ENCODE peak calls at places on chromosome 17, in eight cellular contexts. L, N, Z, E, H, Q, J and W are unnamed samples.

GRCh38 chr17:79991924-79992656 is 43.6 kb downstream of the TBC1D16 start:
- DNase-seq in N (peak), J (no peak), E (no peak), H (peak), L (no peak), Q (no peak), Z (peak), W (no peak)

GRCh38 chr17:80943346-80944145 is 48.1 kb upstream of the CHMP6 start:
- DNase-seq in E (no peak), N (no peak), Z (peak), J (no peak), H (no peak), L (no peak), Q (peak), W (no peak)

GRCh38 chr17:2055494-2056220 is 754 bp downstream of the HIC1 start:
- DNase-seq in J (no peak), Q (no peak), Z (no peak), N (peak), L (no peak), E (no peak), H (peak), W (no peak)

GRCh38 chr17:61583242-61583641 is 7.8 kb downstream of the NACA2 start:
- DNase-seq in N (no peak), J (peak), Q (no peak), E (no peak), Z (no peak), H (no peak), L (no peak), W (peak)

GRCh38 chr17:38734235-38734633 is 4.1 kb downstream of the CISD3 start:
- DNase-seq in Z (no peak), Q (no peak), N (no peak), H (no peak), E (no peak), J (no peak), L (no peak), W (no peak)

GRCh38 chr17:58268326-58268725 is 12.4 kb downstream of the MPO start:
- DNase-seq in J (no peak), N (no peak), H (no peak), Z (no peak), Q (no peak), L (no peak), E (no peak), W (no peak)

GRCh38 chr17:45394913-45395568 is 37.6 kb downstream of the ARHGAP27 start:
- DNase-seq in Z (peak), J (no peak), N (peak), E (peak), Q (no peak), H (peak), L (peak), W (peak)

GRCh38 chr17:4310349-4311060 is 46.7 kb upstream of the ANKFY1 start:
- DNase-seq in L (no peak), H (peak), N (no peak), Z (no peak), J (no peak), Q (no peak), E (no peak), W (no peak)

GRCh38 chr17:5785343-5785742 is 201.0 kb upstream of the NLRP1 start:
- DNase-seq in J (no peak), H (no peak), N (no peak), L (no peak), Q (no peak), E (no peak), Z (no peak), W (no peak)

GRCh38 chr17:48478224-48479013 is 48.4 kb upstream of the SKAP1 start:
- DNase-seq in L (no peak), Z (no peak), J (no peak), H (no peak), Q (no peak), N (no peak), E (no peak), W (no peak)

GRCh38 chr17:58414596-58414997 is 2.7 kb downstream of the RNF43 start:
- DNase-seq in E (no peak), N (no peak), J (no peak), L (no peak), Z (no peak), H (no peak), Q (no peak), W (no peak)

GRCh38 chr17:50028207-50029120 is 27.4 kb upstream of the ITGA3 start:
- DNase-seq in H (no peak), N (no peak), E (peak), Q (peak), J (no peak), Z (no peak), L (no peak), W (peak)

GRCh38 chr17:13952252-13952721 is 117.0 kb upstream of the COX10 start:
- DNase-seq in Z (no peak), E (no peak), J (no peak), L (no peak), N (no peak), H (no peak), Q (no peak), W (no peak)

GRCh38 chr17:67573987-67574657 is 143.6 kb upstream of the NOL11 start:
- DNase-seq in N (no peak), E (peak), Q (no peak), L (no peak), H (no peak), Z (no peak), J (no peak), W (no peak)

GRCh38 chr17:48215583-48216139 is 108.1 kb downstream of the SNX11 start:
- DNase-seq in E (peak), Z (no peak), N (peak), L (no peak), Q (no peak), H (no peak), J (no peak), W (peak)

GRCh38 chr17:58658804-58659713 is 32.8 kb downstream of the TEX14 start:
- DNase-seq in L (peak), H (peak), J (peak), E (peak), N (peak), Q (peak), Z (peak), W (peak)

GRCh38 chr17:73820686-73821448 is 176.6 kb upstream of the SDK2 start:
- DNase-seq in H (no peak), J (peak), E (peak), N (peak), Z (no peak), L (no peak), Q (no peak), W (peak)

GRCh38 chr17:48625502-48626201 is 506 bp downstream of the HOXB9 start:
- DNase-seq in Q (no peak), N (peak), J (no peak), E (peak), L (no peak), Z (peak), H (no peak), W (no peak)

GRCh38 chr17:48093341-48094045 is 7.8 kb downstream of the CBX1 start:
- DNase-seq in Z (no peak), L (no peak), E (no peak), Q (no peak), J (no peak), N (peak), H (no peak), W (no peak)

GRCh38 chr17:78812849-78813248 is 27.8 kb downstream of the USP36 start:
- DNase-seq in L (no peak), E (peak), J (no peak), N (no peak), H (no peak), Q (peak), Z (no peak), W (no peak)

GRCh38 chr17:77322534-77323412 is 182.0 kb downstream of the SEC14L1 start:
- DNase-seq in H (peak), Q (peak), L (no peak), E (peak), Z (peak), N (peak), J (no peak), W (peak)

GRCh38 chr17:42809250-42809649 is 10.6 kb downstream of the CNTD1 start:
- DNase-seq in H (no peak), E (no peak), Q (peak), Z (no peak), J (no peak), N (no peak), L (no peak), W (no peak)

GRCh38 chr17:36808181-36808661 is 129.1 kb upstream of the LHX1 start:
- DNase-seq in H (no peak), Q (no peak), N (no peak), J (no peak), Z (no peak), L (no peak), E (peak), W (peak)

GRCh38 chr17:27320222-27320560 is 26.3 kb downstream of the WSB1 start:
- DNase-seq in Q (no peak), H (no peak), N (no peak), Z (no peak), L (no peak), J (no peak), E (no peak), W (no peak)

GRCh38 chr17:7629939-7630571 is at the start of gene SHBG:
- DNase-seq in L (no peak), Z (no peak), H (no peak), E (no peak), N (no peak), Q (no peak), J (no peak), W (no peak)

GRCh38 chr17:76469076-76469990 is 1.9 kb downstream of the AANAT start:
- DNase-seq in N (no peak), E (no peak), J (no peak), L (no peak), Z (no peak), Q (no peak), H (no peak), W (no peak)

GRCh38 chr17:8073627-8074485 is 13.7 kb downstream of the ALOX12B start:
- DNase-seq in N (peak), J (no peak), E (peak), Z (peak), H (peak), Q (no peak), L (peak), W (peak)

GRCh38 chr17:83189673-83190385 is 110.4 kb downstream of the METRNL start:
- DNase-seq in E (no peak), Q (peak), H (peak), Z (peak), L (no peak), J (no peak), N (no peak), W (no peak)

GRCh38 chr17:4806770-4807533 is at the start of gene PLD2:
- DNase-seq in N (peak), Q (peak), Z (peak), J (peak), E (peak), H (peak), L (peak), W (peak)

GRCh38 chr17:62628845-62629555 is 1.5 kb downstream of the MRC2 start:
- DNase-seq in L (no peak), E (peak), Q (no peak), Z (peak), N (no peak), J (no peak), H (no peak), W (peak)